ENCODE peak calls at places on chromosome 14, in four cellular contexts. O is stimulated activated CD4-positive, alpha-beta T cell treated with anti-CD3 and anti-CD28 coated beads, TNF-alpha, amount 100 ng/mL, for 24 hours; E is kidney; M is T-helper 9 cell. H is an unnamed sample.

GRCh38 chr14:67963545-67963944 is 144.0 kb downstream of the RAD51B start:
- DNase-seq in O (no peak), E (no peak), M (no peak), H (no peak)

GRCh38 chr14:61178226-61179060 is 102.7 kb downstream of the TMEM30B start:
- DNase-seq in O (peak; percentile 47), E (no peak), M (no peak), H (peak; percentile 97)

GRCh38 chr14:104970231-104971068 is 7.7 kb downstream of the AHNAK2 start:
- DNase-seq in O (no peak), E (peak; percentile 91), M (no peak), H (peak; percentile 98)

GRCh38 chr14:55846852-55847471 is 267.0 kb downstream of the KTN1 start:
- DNase-seq in O (no peak), E (peak; percentile 64), M (no peak), H (no peak)

GRCh38 chr14:100382106-100382455 is 58.9 kb downstream of the SLC25A47 start:
- DNase-seq in O (no peak), E (no peak), M (no peak), H (no peak)

GRCh38 chr14:28308727-28309126 is 457.9 kb upstream of the FOXG1 start:
- DNase-seq in O (no peak), E (no peak), M (no peak), H (peak; percentile 91)

GRCh38 chr14:92373336-92373735 is 50.4 kb downstream of the SLC24A4 start:
- DNase-seq in O (no peak), E (no peak), M (no peak), H (no peak)

GRCh38 chr14:61281911-61282310 is 773 bp upstream of the TMEM30B start:
- DNase-seq in O (no peak), E (no peak), M (no peak), H (no peak)

GRCh38 chr14:28468191-28469151 is 298.1 kb upstream of the FOXG1 start:
- DNase-seq in O (no peak), E (no peak), M (no peak), H (no peak)

GRCh38 chr14:38210587-38211257 is 3.0 kb downstream of the SSTR1 start:
- DNase-seq in O (no peak), E (peak; percentile 72), M (no peak), H (no peak)

GRCh38 chr14:68018598-68018997 is 199.0 kb downstream of the RAD51B start:
- DNase-seq in O (no peak), E (no peak), M (no peak), H (no peak)

GRCh38 chr14:85762523-85762922 is 232.6 kb downstream of the FLRT2 start:
- DNase-seq in O (no peak), E (no peak), M (no peak), H (no peak)

GRCh38 chr14:51715250-51715649 is 63.5 kb downstream of the FRMD6 start:
- DNase-seq in O (no peak), E (no peak), M (no peak), H (no peak)

GRCh38 chr14:69346710-69347109 is 51.4 kb downstream of the ERH start:
- DNase-seq in O (no peak), E (no peak), M (no peak), H (peak; percentile 12)

GRCh38 chr14:60508707-60509437 is at the start of gene SIX6:
- DNase-seq in O (no peak), E (no peak), M (no peak), H (no peak)

GRCh38 chr14:91258021-91258618 is 13.6 kb upstream of the GPR68 start:
- DNase-seq in O (no peak), E (no peak), M (no peak), H (no peak)

GRCh38 chr14:99206053-99206452 is 65.9 kb downstream of the BCL11B start:
- DNase-seq in O (no peak), E (no peak), M (no peak), H (no peak)

GRCh38 chr14:97106609-97107008 is 309.4 kb downstream of the VRK1 start:
- DNase-seq in O (no peak), E (no peak), M (no peak), H (no peak)

GRCh38 chr14:60175255-60175902 is 10.2 kb upstream of the DHRS7 start:
- DNase-seq in O (no peak), E (no peak), M (no peak), H (peak; percentile 69)

H was measured in HT1080.